ENCODE peak calls at places on chromosomes 2 and 18, in five cellular contexts. One of them, this sample, is unnamed.

GRCh38 chr2:55992465-55992864 is 68.9 kb upstream of the EFEMP1 start:
- DNase-seq in fibroblast of the conjunctiva: peak
- DNase-seq in cardiac fibroblast: peak
- DNase-seq in HFFc6: peak
- DNase-seq in PC-3: peak
- DNase-seq in this sample: peak

GRCh38 chr18:42287047-42287446 is 332.0 kb downstream of the PIK3C3 start:
- DNase-seq in fibroblast of the conjunctiva: no peak
- DNase-seq in cardiac fibroblast: no peak
- DNase-seq in HFFc6: no peak
- DNase-seq in PC-3: no peak
- DNase-seq in this sample: no peak

GRCh38 chr2:97745474-97746172 is 32.2 kb downstream of the ZAP70 start:
- DNase-seq in fibroblast of the conjunctiva: no peak
- DNase-seq in cardiac fibroblast: no peak
- DNase-seq in HFFc6: no peak
- DNase-seq in PC-3: no peak
- DNase-seq in this sample: no peak

GRCh38 chr2:26702025-26702424 is 9.5 kb downstream of the KCNK3 start:
- DNase-seq in fibroblast of the conjunctiva: no peak
- DNase-seq in cardiac fibroblast: peak
- DNase-seq in HFFc6: peak
- DNase-seq in PC-3: no peak
- DNase-seq in this sample: no peak

GRCh38 chr2:128466377-128467175 is 147.9 kb upstream of the HS6ST1 start:
- DNase-seq in fibroblast of the conjunctiva: no peak
- DNase-seq in cardiac fibroblast: no peak
- DNase-seq in HFFc6: no peak
- DNase-seq in PC-3: no peak
- DNase-seq in this sample: no peak

GRCh38 chr18:59905686-59906091 is 5.9 kb downstream of the PMAIP1 start:
- DNase-seq in fibroblast of the conjunctiva: no peak
- DNase-seq in cardiac fibroblast: no peak
- DNase-seq in HFFc6: no peak
- DNase-seq in PC-3: no peak
- DNase-seq in this sample: no peak

GRCh38 chr2:134207589-134208209 is 46.2 kb upstream of the MGAT5 start:
- DNase-seq in fibroblast of the conjunctiva: peak
- DNase-seq in cardiac fibroblast: peak
- DNase-seq in HFFc6: peak
- DNase-seq in PC-3: peak
- DNase-seq in this sample: no peak

GRCh38 chr18:45753251-45753650 is 29.3 kb downstream of the SLC14A1 start:
- DNase-seq in fibroblast of the conjunctiva: no peak
- DNase-seq in cardiac fibroblast: peak
- DNase-seq in HFFc6: no peak
- DNase-seq in PC-3: no peak
- DNase-seq in this sample: no peak

GRCh38 chr2:176187306-176188217 is 906 bp upstream of the HOXD1 start:
- DNase-seq in fibroblast of the conjunctiva: no peak
- DNase-seq in cardiac fibroblast: no peak
- DNase-seq in HFFc6: no peak
- DNase-seq in PC-3: no peak
- DNase-seq in this sample: no peak

GRCh38 chr18:10457798-10458197 is 3.4 kb downstream of the APCDD1 start:
- DNase-seq in fibroblast of the conjunctiva: no peak
- DNase-seq in cardiac fibroblast: no peak
- DNase-seq in HFFc6: no peak
- DNase-seq in PC-3: no peak
- DNase-seq in this sample: no peak

GRCh38 chr18:7601249-7601620 is 34.1 kb downstream of the PTPRM start:
- DNase-seq in fibroblast of the conjunctiva: no peak
- DNase-seq in cardiac fibroblast: peak
- DNase-seq in HFFc6: peak
- DNase-seq in PC-3: peak
- DNase-seq in this sample: peak

GRCh38 chr2:113872201-113872600 is 17.7 kb upstream of the ACTR3 start:
- DNase-seq in fibroblast of the conjunctiva: no peak
- DNase-seq in cardiac fibroblast: peak
- DNase-seq in HFFc6: peak
- DNase-seq in PC-3: no peak
- DNase-seq in this sample: no peak

GRCh38 chr2:147173798-147174197 is 671.0 kb upstream of the ACVR2A start:
- DNase-seq in fibroblast of the conjunctiva: no peak
- DNase-seq in cardiac fibroblast: no peak
- DNase-seq in HFFc6: no peak
- DNase-seq in PC-3: no peak
- DNase-seq in this sample: no peak

GRCh38 chr18:58354051-58354450 is 274.8 kb downstream of the ALPK2 start:
- DNase-seq in fibroblast of the conjunctiva: no peak
- DNase-seq in cardiac fibroblast: no peak
- DNase-seq in HFFc6: no peak
- DNase-seq in PC-3: no peak
- DNase-seq in this sample: no peak

GRCh38 chr2:175055993-175056392 is 50.8 kb upstream of the CHN1 start:
- DNase-seq in fibroblast of the conjunctiva: no peak
- DNase-seq in cardiac fibroblast: no peak
- DNase-seq in HFFc6: no peak
- DNase-seq in PC-3: no peak
- DNase-seq in this sample: no peak

GRCh38 chr2:65539633-65540032 is 107.2 kb upstream of the SPRED2 start:
- DNase-seq in fibroblast of the conjunctiva: no peak
- DNase-seq in cardiac fibroblast: no peak
- DNase-seq in HFFc6: no peak
- DNase-seq in PC-3: no peak
- DNase-seq in this sample: no peak

GRCh38 chr18:13611616-13612110 is 114.7 kb downstream of the FAM210A start:
- DNase-seq in fibroblast of the conjunctiva: no peak
- DNase-seq in cardiac fibroblast: peak
- DNase-seq in HFFc6: peak
- DNase-seq in PC-3: no peak
- DNase-seq in this sample: no peak

GRCh38 chr18:9731380-9731779 is 23.3 kb downstream of the RAB31 start:
- DNase-seq in fibroblast of the conjunctiva: no peak
- DNase-seq in cardiac fibroblast: no peak
- DNase-seq in HFFc6: peak
- DNase-seq in PC-3: peak
- DNase-seq in this sample: no peak

GRCh38 chr18:28116461-28116860 is 60.5 kb downstream of the CDH2 start:
- DNase-seq in fibroblast of the conjunctiva: no peak
- DNase-seq in cardiac fibroblast: no peak
- DNase-seq in HFFc6: no peak
- DNase-seq in PC-3: no peak
- DNase-seq in this sample: no peak

GRCh38 chr18:7059276-7059675 is 58.3 kb downstream of the LAMA1 start:
- DNase-seq in fibroblast of the conjunctiva: no peak
- DNase-seq in cardiac fibroblast: no peak
- DNase-seq in HFFc6: no peak
- DNase-seq in PC-3: no peak
- DNase-seq in this sample: no peak

GRCh38 chr2:182057002-182057401 is 71.3 kb downstream of the PPP1R1C start:
- DNase-seq in fibroblast of the conjunctiva: no peak
- DNase-seq in cardiac fibroblast: no peak
- DNase-seq in HFFc6: no peak
- DNase-seq in PC-3: no peak
- DNase-seq in this sample: no peak

GRCh38 chr2:63403820-63404219 is 184.5 kb downstream of the WDPCP start:
- DNase-seq in fibroblast of the conjunctiva: no peak
- DNase-seq in cardiac fibroblast: no peak
- DNase-seq in HFFc6: no peak
- DNase-seq in PC-3: no peak
- DNase-seq in this sample: no peak

GRCh38 chr18:44851806-44852205 is 171.1 kb downstream of the SETBP1 start:
- DNase-seq in fibroblast of the conjunctiva: no peak
- DNase-seq in cardiac fibroblast: no peak
- DNase-seq in HFFc6: no peak
- DNase-seq in PC-3: no peak
- DNase-seq in this sample: no peak

GRCh38 chr2:217527586-217528202 is 475.1 kb downstream of the TNS1 start:
- DNase-seq in fibroblast of the conjunctiva: no peak
- DNase-seq in cardiac fibroblast: no peak
- DNase-seq in HFFc6: peak
- DNase-seq in PC-3: no peak
- DNase-seq in this sample: no peak

GRCh38 chr2:219540784-219541504 is 2.7 kb downstream of the CHPF start:
- DNase-seq in fibroblast of the conjunctiva: no peak
- DNase-seq in cardiac fibroblast: no peak
- DNase-seq in HFFc6: no peak
- DNase-seq in PC-3: no peak
- DNase-seq in this sample: no peak

GRCh38 chr2:233338046-233338445 is 16.2 kb upstream of the DGKD start:
- DNase-seq in fibroblast of the conjunctiva: no peak
- DNase-seq in cardiac fibroblast: no peak
- DNase-seq in HFFc6: no peak
- DNase-seq in PC-3: no peak
- DNase-seq in this sample: no peak

GRCh38 chr2:172102159-172102857 is 392 bp downstream of the DLX2 start:
- DNase-seq in fibroblast of the conjunctiva: no peak
- DNase-seq in cardiac fibroblast: no peak
- DNase-seq in HFFc6: peak
- DNase-seq in PC-3: no peak
- DNase-seq in this sample: no peak

GRCh38 chr2:189217546-189217945 is 38.0 kb upstream of the COL5A2 start:
- DNase-seq in fibroblast of the conjunctiva: no peak
- DNase-seq in cardiac fibroblast: peak
- DNase-seq in HFFc6: no peak
- DNase-seq in PC-3: no peak
- DNase-seq in this sample: no peak

GRCh38 chr18:45026162-45026561 is 345.5 kb downstream of the SETBP1 start:
- DNase-seq in fibroblast of the conjunctiva: no peak
- DNase-seq in cardiac fibroblast: no peak
- DNase-seq in HFFc6: no peak
- DNase-seq in PC-3: no peak
- DNase-seq in this sample: no peak

GRCh38 chr2:24040511-24040910 is 6.7 kb downstream of the WDCP start:
- DNase-seq in fibroblast of the conjunctiva: no peak
- DNase-seq in cardiac fibroblast: no peak
- DNase-seq in HFFc6: no peak
- DNase-seq in PC-3: peak
- DNase-seq in this sample: no peak

GRCh38 chr2:85326946-85327756 is 638 bp downstream of the TGOLN2 start:
- DNase-seq in fibroblast of the conjunctiva: no peak
- DNase-seq in cardiac fibroblast: peak
- DNase-seq in HFFc6: peak
- DNase-seq in PC-3: peak
- DNase-seq in this sample: no peak

GRCh38 chr2:202642567-202642966 is 7.8 kb downstream of the FAM117B start:
- DNase-seq in fibroblast of the conjunctiva: no peak
- DNase-seq in cardiac fibroblast: no peak
- DNase-seq in HFFc6: no peak
- DNase-seq in PC-3: no peak
- DNase-seq in this sample: no peak

GRCh38 chr2:121532894-121533293 is 2.2 kb downstream of the RNU4ATAC start:
- DNase-seq in fibroblast of the conjunctiva: no peak
- DNase-seq in cardiac fibroblast: no peak
- DNase-seq in HFFc6: no peak
- DNase-seq in PC-3: peak
- DNase-seq in this sample: no peak

GRCh38 chr18:67260841-67261240 is 255.7 kb downstream of the DSEL start:
- DNase-seq in fibroblast of the conjunctiva: no peak
- DNase-seq in cardiac fibroblast: no peak
- DNase-seq in HFFc6: peak
- DNase-seq in PC-3: no peak
- DNase-seq in this sample: no peak

GRCh38 chr2:160697817-160698216 is 204.2 kb upstream of the RBMS1 start:
- DNase-seq in fibroblast of the conjunctiva: no peak
- DNase-seq in cardiac fibroblast: no peak
- DNase-seq in HFFc6: no peak
- DNase-seq in PC-3: no peak
- DNase-seq in this sample: no peak

GRCh38 chr2:166343467-166343866 is 32.3 kb downstream of the SCN9A start:
- DNase-seq in fibroblast of the conjunctiva: no peak
- DNase-seq in cardiac fibroblast: no peak
- DNase-seq in HFFc6: no peak
- DNase-seq in PC-3: no peak
- DNase-seq in this sample: no peak

GRCh38 chr2:100818606-100819364 is 1.2 kb upstream of the NPAS2 start:
- DNase-seq in fibroblast of the conjunctiva: peak
- DNase-seq in cardiac fibroblast: peak
- DNase-seq in HFFc6: peak
- DNase-seq in PC-3: peak
- DNase-seq in this sample: no peak

GRCh38 chr2:9778012-9778411 is 65.3 kb upstream of the TAF1B start:
- DNase-seq in fibroblast of the conjunctiva: no peak
- DNase-seq in cardiac fibroblast: no peak
- DNase-seq in HFFc6: no peak
- DNase-seq in PC-3: peak
- DNase-seq in this sample: no peak

GRCh38 chr2:145593991-145594702 is 1074.2 kb upstream of the ZEB2 start:
- DNase-seq in fibroblast of the conjunctiva: peak
- DNase-seq in cardiac fibroblast: peak
- DNase-seq in HFFc6: peak
- DNase-seq in PC-3: peak
- DNase-seq in this sample: peak